ENCODE peak calls at places on chromosomes 3 and 15, in four cellular contexts. One of them, this sample, is unnamed.

GRCh38 chr3:191484461-191484860 is 23.5 kb downstream of the PYDC2 start:
- DNase-seq in thoracic aorta: no peak
- DNase-seq in upper lobe of left lung: no peak
- DNase-seq in WTC11: no peak
- DNase-seq in this sample: no peak

GRCh38 chr15:39501366-39501765 is 79.5 kb upstream of the THBS1 start:
- DNase-seq in thoracic aorta: no peak
- DNase-seq in WTC11: no peak
- DNase-seq in upper lobe of left lung: no peak
- DNase-seq in this sample: no peak

GRCh38 chr3:133799794-133800585 is 5.6 kb upstream of the SRPRB start:
- DNase-seq in WTC11: no peak
- DNase-seq in upper lobe of left lung: no peak
- DNase-seq in thoracic aorta: no peak
- DNase-seq in this sample: no peak

GRCh38 chr3:133592843-133593242 is 19.4 kb downstream of the CDV3 start:
- DNase-seq in thoracic aorta: no peak
- DNase-seq in WTC11: no peak
- DNase-seq in upper lobe of left lung: no peak
- DNase-seq in this sample: no peak

GRCh38 chr3:124273651-124274050 is 281.7 kb upstream of the ROPN1 start:
- DNase-seq in WTC11: no peak
- DNase-seq in upper lobe of left lung: no peak
- DNase-seq in thoracic aorta: no peak
- DNase-seq in this sample: no peak

GRCh38 chr15:79168922-79169322 is 78.3 kb upstream of the RASGRF1 start:
- DNase-seq in upper lobe of left lung: no peak
- DNase-seq in thoracic aorta: no peak
- DNase-seq in WTC11: peak; percentile 57
- DNase-seq in this sample: no peak

GRCh38 chr3:27589795-27590194 is 105.6 kb upstream of the SLC4A7 start:
- DNase-seq in upper lobe of left lung: no peak
- DNase-seq in WTC11: no peak
- DNase-seq in thoracic aorta: no peak
- DNase-seq in this sample: no peak

GRCh38 chr3:27105904-27106303 is 263.3 kb downstream of the NEK10 start:
- DNase-seq in WTC11: peak; percentile 50
- DNase-seq in thoracic aorta: no peak
- DNase-seq in upper lobe of left lung: no peak
- DNase-seq in this sample: no peak

GRCh38 chr3:61780455-61781239 is 219.3 kb downstream of the PTPRG start:
- DNase-seq in thoracic aorta: no peak
- DNase-seq in WTC11: no peak
- DNase-seq in upper lobe of left lung: no peak
- DNase-seq in this sample: no peak

GRCh38 chr15:89851665-89852341 is 37.2 kb upstream of the ANPEP start:
- DNase-seq in upper lobe of left lung: no peak
- DNase-seq in thoracic aorta: no peak
- DNase-seq in WTC11: no peak
- DNase-seq in this sample: no peak

DNA sequence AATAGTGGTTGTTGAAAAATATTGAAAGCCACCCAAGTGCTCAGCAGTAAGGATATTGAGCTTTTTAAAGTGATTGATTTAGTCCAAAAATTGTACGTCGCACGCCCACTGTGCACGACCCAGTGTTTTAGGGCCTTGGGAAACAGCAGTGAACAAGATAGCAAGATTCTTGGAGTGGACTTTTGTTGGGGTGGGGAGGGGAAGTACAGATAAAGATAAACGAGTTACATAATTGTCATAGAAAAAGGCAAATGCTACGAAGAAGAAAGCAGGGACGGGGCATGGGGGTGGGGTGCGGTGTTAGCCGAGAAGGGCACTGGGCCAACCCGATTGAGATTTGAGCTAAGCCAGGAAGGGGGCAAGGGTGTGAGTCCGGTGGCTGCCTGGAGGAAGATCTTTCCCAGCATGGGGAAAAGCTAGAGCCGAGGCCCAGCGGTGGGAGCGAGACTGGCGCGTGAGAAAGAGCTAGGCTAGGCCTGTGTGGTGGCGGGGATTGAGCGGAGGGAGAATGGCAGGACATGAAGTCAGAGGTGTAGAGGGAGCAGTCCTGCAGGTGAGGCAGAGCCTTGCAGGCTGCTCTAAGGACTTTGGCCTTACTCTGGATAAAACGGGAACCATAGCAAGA is 454 bp downstream of the HTD2 start:
- DNase-seq in WTC11: peak; percentile 27
- DNase-seq in upper lobe of left lung: peak; percentile 58
- DNase-seq in thoracic aorta: no peak
- DNase-seq in this sample: peak; percentile 47
- TF ChIP-seq CTCF in WTC11: no peak
- TF ChIP-seq CTCF in upper lobe of left lung: no peak
- TF ChIP-seq CTCF in thoracic aorta: no peak
- TF ChIP-seq CTCF in this sample: no peak

GRCh38 chr15:99427210-99427609 is 138.6 kb upstream of the MEF2A start:
- DNase-seq in WTC11: no peak
- DNase-seq in thoracic aorta: no peak
- DNase-seq in upper lobe of left lung: no peak
- DNase-seq in this sample: no peak

GRCh38 chr15:99424978-99425665 is 140.7 kb upstream of the MEF2A start:
- DNase-seq in thoracic aorta: peak; percentile 40
- DNase-seq in WTC11: no peak
- DNase-seq in upper lobe of left lung: no peak
- DNase-seq in this sample: no peak

GRCh38 chr15:99424131-99424571 is 141.6 kb upstream of the MEF2A start:
- DNase-seq in thoracic aorta: no peak
- DNase-seq in upper lobe of left lung: no peak
- DNase-seq in WTC11: no peak
- DNase-seq in this sample: no peak

GRCh38 chr15:99426431-99427105 is 139.2 kb upstream of the MEF2A start:
- DNase-seq in thoracic aorta: no peak
- DNase-seq in upper lobe of left lung: no peak
- DNase-seq in WTC11: no peak
- DNase-seq in this sample: no peak

DNA sequence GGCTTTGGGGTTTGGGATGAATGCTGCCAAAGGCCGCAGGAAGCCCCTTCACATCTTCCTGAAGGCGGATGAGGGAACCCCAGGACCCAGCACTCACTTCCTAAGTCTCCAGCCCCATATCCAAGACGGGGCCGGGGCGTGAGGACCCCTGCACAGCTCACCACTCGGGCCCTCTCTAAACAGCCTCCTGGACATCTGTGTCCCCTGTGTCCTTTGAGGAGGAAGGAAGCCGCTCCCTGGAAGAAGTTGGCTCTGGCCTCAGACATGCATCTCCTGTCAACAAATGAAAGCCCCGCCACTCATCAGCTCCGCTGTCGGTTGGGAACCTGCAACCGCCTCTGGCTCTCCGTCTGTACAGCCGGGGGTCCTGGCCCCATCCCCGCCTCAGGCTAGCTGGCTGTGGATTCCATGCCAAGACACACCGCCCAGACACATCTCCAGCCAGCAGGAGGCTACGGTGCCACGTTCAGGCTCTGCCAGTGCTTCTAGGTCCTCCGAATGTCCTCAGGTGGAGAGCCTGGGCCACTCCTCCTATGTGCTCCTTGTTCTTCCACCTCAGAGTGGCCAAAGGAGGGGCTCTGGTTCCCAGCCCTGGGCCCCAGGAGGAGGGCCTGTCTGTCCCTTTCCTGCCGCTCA is 140.0 kb upstream of the MEF2A start:
- DNase-seq in WTC11: no peak
- DNase-seq in upper lobe of left lung: no peak
- DNase-seq in thoracic aorta: no peak
- DNase-seq in this sample: no peak
- TF ChIP-seq CTCF in WTC11: no peak
- TF ChIP-seq CTCF in upper lobe of left lung: peak; percentile 33
- TF ChIP-seq CTCF in thoracic aorta: no peak
- TF ChIP-seq CTCF in this sample: no peak

GRCh38 chr15:34436956-34437442 is 609 bp downstream of the GOLGA8A start:
- DNase-seq in WTC11: peak; percentile 36
- DNase-seq in upper lobe of left lung: peak; percentile 92
- DNase-seq in thoracic aorta: no peak
- DNase-seq in this sample: no peak
- TF ChIP-seq CTCF in WTC11: no peak
- TF ChIP-seq CTCF in upper lobe of left lung: no peak
- TF ChIP-seq CTCF in thoracic aorta: no peak
- TF ChIP-seq CTCF in this sample: no peak

DNA sequence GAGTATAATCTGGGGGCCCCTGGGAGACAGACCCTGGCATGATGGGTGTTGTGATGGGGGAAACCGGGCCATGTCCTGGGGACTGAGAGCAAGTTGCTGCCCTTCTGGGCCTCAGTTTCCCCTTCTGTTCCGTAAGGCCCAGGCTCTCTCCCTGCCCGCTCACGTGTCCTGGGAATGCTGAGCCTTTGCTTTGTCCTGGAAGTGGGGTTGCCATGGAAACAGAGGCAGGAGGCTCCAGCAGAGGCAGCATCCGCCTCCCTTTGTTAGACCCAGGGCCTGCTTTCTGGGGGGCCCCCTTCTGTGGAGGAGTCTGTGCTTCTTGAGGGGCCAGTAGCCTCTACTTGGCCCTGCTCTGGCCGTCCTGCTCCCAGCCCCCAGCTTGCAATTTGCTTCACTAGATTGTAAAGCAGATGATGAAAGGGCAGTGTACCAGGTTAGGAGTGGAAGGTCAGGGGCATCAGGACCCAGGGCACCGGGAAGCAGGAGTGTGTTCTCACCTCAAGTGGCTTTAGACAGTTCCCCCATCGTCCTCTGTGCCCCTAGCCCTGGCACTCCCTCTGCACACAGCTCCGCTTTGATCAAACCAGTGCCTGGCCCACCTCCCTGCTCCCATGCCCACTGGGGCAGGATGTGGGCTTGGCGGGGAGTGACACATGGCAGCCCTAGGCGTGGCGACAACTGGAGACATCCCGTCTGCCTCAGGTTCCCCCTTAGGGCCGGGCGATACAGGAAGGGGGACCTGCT is 105.6 kb downstream of the FBLN2 start:
- DNase-seq in WTC11: no peak
- DNase-seq in thoracic aorta: no peak
- DNase-seq in upper lobe of left lung: no peak
- DNase-seq in this sample: no peak
- TF ChIP-seq CTCF in WTC11: no peak
- TF ChIP-seq CTCF in thoracic aorta: no peak
- TF ChIP-seq CTCF in upper lobe of left lung: no peak
- TF ChIP-seq CTCF in this sample: no peak

GRCh38 chr3:184037816-184038215 is 6.3 kb downstream of the HTR3D start:
- DNase-seq in WTC11: peak; percentile 16
- DNase-seq in thoracic aorta: no peak
- DNase-seq in upper lobe of left lung: no peak
- DNase-seq in this sample: no peak

GRCh38 chr3:184039414-184039813 is 7.9 kb downstream of the HTR3D start:
- DNase-seq in thoracic aorta: no peak
- DNase-seq in upper lobe of left lung: no peak
- DNase-seq in WTC11: no peak
- DNase-seq in this sample: no peak

GRCh38 chr3:184042617-184043016 is 10.2 kb upstream of the HTR3C start:
- DNase-seq in WTC11: no peak
- DNase-seq in thoracic aorta: no peak
- DNase-seq in upper lobe of left lung: no peak
- DNase-seq in this sample: no peak

DNA sequence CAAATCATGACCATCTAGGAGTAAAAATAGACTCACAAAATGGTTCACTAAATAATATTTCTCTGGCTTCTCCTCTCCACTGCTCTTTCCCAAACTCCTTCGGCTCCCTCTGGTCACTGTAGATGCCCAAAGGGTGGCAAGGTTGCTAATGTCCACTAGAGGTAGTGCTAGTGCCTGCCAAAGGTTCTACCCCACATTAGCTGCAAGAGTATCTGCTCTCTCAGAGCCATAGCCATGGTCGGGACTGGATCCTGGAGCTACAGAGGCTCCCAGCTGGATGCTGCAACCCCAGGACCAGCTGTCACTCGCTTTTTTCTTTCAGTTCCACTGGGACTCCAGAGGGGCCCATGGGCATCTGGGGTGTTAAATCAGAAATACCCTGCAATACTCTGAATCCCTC is 8.5 kb downstream of the HTR3D start:
- DNase-seq in upper lobe of left lung: no peak
- DNase-seq in thoracic aorta: no peak
- DNase-seq in WTC11: peak; percentile 42
- DNase-seq in this sample: no peak
- TF ChIP-seq CTCF in upper lobe of left lung: no peak
- TF ChIP-seq CTCF in thoracic aorta: no peak
- TF ChIP-seq CTCF in WTC11: no peak
- TF ChIP-seq CTCF in this sample: no peak

GRCh38 chr3:183825380-183826161 is at the start of gene MAP6D1:
- DNase-seq in thoracic aorta: no peak
- DNase-seq in WTC11: peak; percentile 80
- DNase-seq in upper lobe of left lung: peak; percentile 90
- DNase-seq in this sample: peak; percentile 74
- TF ChIP-seq CTCF in thoracic aorta: no peak
- TF ChIP-seq CTCF in WTC11: peak; percentile 33
- TF ChIP-seq CTCF in upper lobe of left lung: peak; percentile 33
- TF ChIP-seq CTCF in this sample: no peak

DNA sequence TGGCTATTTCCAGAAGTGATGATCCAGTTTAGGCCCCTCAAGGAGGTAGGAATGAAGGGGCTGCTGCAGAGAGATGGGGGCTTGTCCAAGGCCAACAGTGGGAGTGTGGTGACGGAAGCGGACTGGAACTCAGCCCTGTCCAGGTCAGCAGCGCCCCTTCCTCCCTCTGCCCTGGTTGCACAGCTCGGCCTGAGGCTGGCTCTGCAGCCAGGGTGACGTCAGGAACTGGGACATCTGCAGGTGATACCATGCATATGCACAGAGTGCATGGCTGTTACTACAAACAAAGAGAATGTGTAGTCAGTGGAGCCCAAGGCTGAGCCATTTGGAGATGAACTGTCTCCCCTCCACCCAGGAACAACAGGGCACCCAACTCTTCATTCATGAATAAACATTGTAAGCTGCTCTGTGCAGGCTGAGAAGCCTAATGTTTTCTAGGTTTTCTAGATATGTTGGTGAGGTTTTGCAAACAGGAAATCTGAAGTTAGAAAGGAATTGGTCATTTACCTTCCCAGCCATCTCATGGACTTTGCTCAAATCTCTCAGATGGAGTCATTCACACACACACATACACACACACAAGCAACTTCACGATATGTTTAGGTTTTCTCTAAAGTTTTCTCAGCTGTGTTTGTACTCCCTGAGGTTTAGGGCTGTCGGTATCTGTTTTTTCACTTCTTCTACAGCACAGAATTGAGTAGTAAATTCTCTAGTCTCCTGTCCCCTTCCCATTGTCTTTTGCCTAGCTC is 117.2 kb downstream of the TLE3 start:
- DNase-seq in upper lobe of left lung: no peak
- DNase-seq in thoracic aorta: no peak
- DNase-seq in WTC11: no peak
- DNase-seq in this sample: no peak
- TF ChIP-seq CTCF in upper lobe of left lung: no peak
- TF ChIP-seq CTCF in thoracic aorta: no peak
- TF ChIP-seq CTCF in WTC11: no peak
- TF ChIP-seq CTCF in this sample: no peak

GRCh38 chr3:142180761-142181362 is 31.5 kb upstream of the TFDP2 start:
- DNase-seq in WTC11: peak; percentile 48
- DNase-seq in thoracic aorta: no peak
- DNase-seq in upper lobe of left lung: no peak
- DNase-seq in this sample: no peak
- TF ChIP-seq CTCF in WTC11: peak; percentile 39
- TF ChIP-seq CTCF in thoracic aorta: peak; percentile 71
- TF ChIP-seq CTCF in upper lobe of left lung: peak; percentile 40
- TF ChIP-seq CTCF in this sample: peak; percentile 11

This sample was measured in mesothelial cell of epicardium.